ENCODE peak calls at places on chromosomes 1 and 21, in five cellular contexts. G, W, A, L and Y are unnamed samples.

GRCh38 chr1:168811213-168811612 is 82.2 kb upstream of the DPT start:
- DNase-seq in W (no peak), L (no peak), A (peak; percentile 34), G (no peak), Y (no peak)

GRCh38 chr21:29423051-29423450 is 124.3 kb downstream of the BACH1 start:
- DNase-seq in L (no peak), G (no peak), W (no peak), A (no peak), Y (no peak)

GRCh38 chr1:206929509-206929908 is 7.8 kb upstream of the FCMR start:
- DNase-seq in W (no peak), L (no peak), G (no peak), A (no peak), Y (no peak)

GRCh38 chr21:37164742-37165141 is 91.7 kb downstream of the TTC3 start:
- DNase-seq in L (no peak), W (no peak), G (no peak), A (no peak), Y (no peak)

GRCh38 chr1:231507476-231508355 is 20.8 kb upstream of the TSNAX start:
- DNase-seq in L (no peak), A (no peak), W (no peak), G (no peak), Y (no peak)

GRCh38 chr1:109969430-109969829 is 15.1 kb upstream of the AHCYL1 start:
- DNase-seq in G (no peak), A (no peak), L (no peak), W (no peak), Y (no peak)

GRCh38 chr1:202247837-202248795 is 54.5 kb downstream of the LGR6 start:
- DNase-seq in G (no peak), W (no peak), A (no peak), L (no peak), Y (peak; percentile 50)

GRCh38 chr1:34829250-34829649 is 30.3 kb downstream of the SMIM12 start:
- DNase-seq in W (no peak), L (peak; percentile 4), A (no peak), G (no peak), Y (no peak)

GRCh38 chr1:31429583-31429982 is 16.6 kb downstream of the SERINC2 start:
- DNase-seq in L (no peak), A (no peak), W (no peak), G (peak; percentile 32), Y (no peak)

GRCh38 chr1:47031059-47031458 is 7.6 kb downstream of the CYP4X1 start:
- DNase-seq in G (no peak), A (no peak), L (no peak), W (no peak), Y (no peak)

DNA sequence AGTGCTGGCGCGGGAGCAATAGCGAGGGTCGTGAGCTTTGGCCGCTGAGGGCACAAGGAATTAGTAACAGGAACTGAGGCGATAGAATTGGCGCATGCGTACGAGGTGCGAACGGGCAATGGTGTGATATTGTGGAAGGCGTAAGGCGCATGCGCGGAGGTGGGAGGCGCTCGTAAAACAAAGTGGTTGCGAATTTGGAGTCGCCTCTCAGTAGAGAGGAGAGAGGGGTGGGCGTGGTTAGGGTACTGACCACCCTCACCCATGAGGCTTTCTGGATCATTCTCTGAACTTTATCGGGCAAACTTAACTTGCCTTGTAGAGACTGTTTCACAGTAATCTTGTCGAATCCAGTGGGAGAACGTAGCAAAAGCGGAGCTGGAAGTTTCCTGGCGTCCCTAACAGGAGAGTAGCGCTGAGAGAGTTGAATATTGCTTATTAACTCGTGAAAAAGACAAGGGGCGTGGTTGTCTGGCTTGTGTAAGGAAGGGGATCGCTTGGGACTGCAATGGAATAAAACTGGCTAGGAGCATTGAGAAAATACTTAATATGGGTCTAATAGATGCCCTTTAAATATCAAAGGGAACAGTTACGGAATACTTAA is 427 bp downstream of the CKS1B start:
- DNase-seq in W (peak; percentile 96), G (peak; percentile 98), L (peak; percentile 84), A (peak; percentile 98), Y (peak; percentile 97)
- TF ChIP-seq POLR2A in W (peak; percentile 80), G (no peak), L (peak; percentile 80), A (peak; percentile 26), Y (peak; percentile 49)

DNA sequence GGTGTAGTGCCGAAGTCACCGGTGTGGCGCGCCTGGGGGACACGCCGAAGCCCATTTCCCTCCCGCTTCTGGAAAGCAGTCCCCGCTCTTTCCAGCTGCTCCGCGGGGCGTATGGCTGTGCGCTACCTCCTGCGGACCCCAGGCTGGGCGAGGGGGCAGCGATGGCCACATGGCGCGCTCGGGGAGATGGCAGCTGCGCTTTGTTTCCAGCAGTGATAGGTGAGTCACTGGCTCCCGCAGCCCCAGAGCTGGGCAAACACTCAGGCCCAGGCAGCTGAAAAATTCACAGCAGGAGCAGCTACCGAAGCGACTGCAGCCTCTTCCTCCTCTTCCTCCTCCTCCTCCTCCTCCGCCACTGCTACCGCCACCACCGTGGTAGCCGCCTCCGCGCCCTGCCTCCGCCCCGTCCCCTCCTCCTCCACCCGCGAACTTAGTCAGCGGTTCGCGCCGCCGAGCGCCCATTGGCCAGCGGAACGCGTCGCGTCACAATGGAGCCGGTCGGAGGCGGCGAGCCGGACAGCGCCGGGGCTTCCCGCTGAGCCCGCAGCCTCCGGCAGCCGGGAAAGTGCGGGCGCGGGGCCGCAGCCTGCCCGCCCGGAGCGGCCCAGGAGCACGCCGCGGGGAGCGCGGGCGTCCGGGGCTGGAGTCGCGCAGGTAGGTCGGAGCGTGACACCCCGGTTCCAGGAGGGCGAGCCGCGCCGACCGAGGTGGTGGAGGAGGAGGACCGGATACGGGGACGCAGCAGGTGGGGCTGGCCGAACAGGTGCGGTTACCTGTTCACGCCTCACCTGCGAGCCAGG is at the start of gene LRRC8B:
- DNase-seq in G (peak; percentile 91), L (peak; percentile 90), W (peak; percentile 90), A (peak; percentile 86), Y (peak; percentile 92)
- TF ChIP-seq EP300 in G (no peak), L (no peak), W (no peak), A (no peak), Y (no peak)

DNA sequence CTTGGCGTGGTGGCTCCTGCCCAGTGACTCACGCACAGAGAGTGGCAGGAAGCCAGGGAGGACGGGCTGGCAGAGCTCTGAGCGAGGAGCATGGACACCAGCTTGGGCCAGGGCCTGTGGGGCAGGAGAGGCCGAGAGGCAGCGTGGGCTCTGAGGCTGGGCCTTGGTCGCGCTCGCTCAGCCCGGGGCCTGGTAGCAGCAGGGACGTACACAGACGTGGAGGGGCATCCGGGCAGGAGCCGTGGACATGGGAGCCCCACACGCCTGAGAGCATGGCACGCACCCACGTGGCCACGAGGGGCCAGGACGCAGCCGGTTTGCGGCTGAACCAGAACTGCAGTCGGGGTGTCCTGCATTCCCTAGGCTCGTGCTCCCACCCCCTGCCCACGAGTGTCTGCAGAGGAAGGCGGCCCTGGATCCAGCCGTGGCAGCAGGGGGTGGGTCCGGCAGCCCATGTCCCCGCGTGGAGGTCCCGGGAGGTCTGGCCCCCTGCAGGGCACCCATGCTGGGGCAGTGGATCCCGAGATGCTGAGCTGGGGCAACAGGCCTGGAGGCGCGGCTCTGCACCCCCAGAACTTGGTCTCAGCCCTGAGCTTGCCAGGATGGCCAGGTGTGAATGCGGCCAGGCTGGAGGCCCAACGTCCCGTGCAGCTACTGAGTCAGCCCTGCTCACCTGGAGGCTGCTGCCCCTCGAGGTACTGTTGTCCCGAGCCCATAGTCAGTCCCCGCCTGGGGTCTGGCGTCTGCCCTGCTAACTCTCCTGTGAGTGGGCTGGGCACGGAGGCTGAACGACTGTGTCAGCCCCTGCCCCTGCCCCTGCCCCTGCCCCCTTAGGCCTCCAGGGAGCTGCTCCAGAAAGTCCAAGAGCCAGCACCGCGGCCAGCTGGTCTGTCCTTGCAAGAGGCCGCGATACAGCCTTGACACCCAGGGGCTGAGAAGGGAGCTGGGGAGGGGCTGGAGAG is 61.6 kb downstream of the SLX9 start:
- DNase-seq in W (peak; percentile 16), A (peak; percentile 20), G (peak; percentile 82), L (no peak), Y (peak; percentile 94)
- H3K4me1 ChIP-seq in W (no peaks in the 10 kb centered on the region), A (peaks cover 5% of the 10 kb centered on the region), G (peaks cover 24% of the 10 kb centered on the region), L (peaks cover 9% of the 10 kb centered on the region), Y (peaks cover 42% of the 10 kb centered on the region)

DNA sequence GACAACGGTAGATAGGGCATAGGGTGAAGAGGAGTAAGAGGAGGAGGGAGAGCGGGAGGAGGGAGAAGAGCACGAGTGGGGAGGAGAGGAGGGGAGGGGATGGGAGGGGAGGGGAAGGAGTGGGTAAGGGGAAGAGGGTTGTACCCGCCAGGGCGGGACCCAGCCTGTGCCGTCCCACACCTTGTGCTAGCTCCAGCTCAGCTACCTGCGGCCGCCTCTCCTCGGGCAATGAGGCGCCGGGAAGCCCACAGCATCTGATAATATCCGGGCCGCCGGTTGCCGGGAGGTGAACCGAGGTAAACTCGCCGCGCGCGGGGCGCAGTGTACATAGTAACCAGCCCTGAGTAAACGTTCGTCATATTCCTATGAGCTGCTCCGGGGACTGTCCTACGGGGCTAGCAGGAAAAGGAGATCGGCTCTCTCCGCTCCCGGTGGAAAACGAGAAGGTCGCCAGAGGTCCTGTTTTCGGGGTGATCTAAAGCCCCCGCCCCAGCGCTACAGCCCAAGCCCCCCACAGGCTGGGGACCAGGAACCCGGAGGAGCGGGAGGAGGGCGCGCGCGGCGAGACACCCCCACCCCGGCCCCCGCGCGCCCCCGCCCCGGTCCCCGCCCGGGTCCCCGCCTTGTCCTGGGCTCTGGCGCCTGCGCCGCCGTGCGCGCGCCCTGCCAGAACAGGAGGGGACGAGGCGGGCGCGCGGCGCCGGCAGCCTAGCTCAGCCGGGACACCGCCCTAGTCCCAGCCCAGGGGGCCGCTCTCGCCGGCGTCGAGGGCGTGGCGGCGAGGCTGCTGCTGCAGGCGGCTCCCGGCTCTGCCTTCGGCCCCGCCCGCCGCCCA is at the start of gene RCAN3:
- DNase-seq in A (peak; percentile 85), G (peak; percentile 86), W (peak; percentile 25), L (peak; percentile 98), Y (peak; percentile 85)
- TF ChIP-seq POLR2A in A (peak; percentile 42), G (no peak), W (no peak), L (peak; percentile 64), Y (no peak)

GRCh38 chr1:68848017-68848416 is 351.1 kb upstream of the DEPDC1 start:
- DNase-seq in L (no peak), W (no peak), G (no peak), A (no peak), Y (no peak)
- TF ChIP-seq EP300 in L (no peak), W (no peak), G (no peak), A (no peak), Y (no peak)

GRCh38 chr1:89632213-89633102 is 462 bp upstream of the LRRC8C start:
- DNase-seq in G (peak; percentile 90), L (peak; percentile 80), A (peak; percentile 69), W (peak; percentile 87), Y (peak; percentile 86)
- H3K4me1 ChIP-seq in G (peaks cover 44% of the 10 kb centered on the region), L (peaks cover 13% of the 10 kb centered on the region), A (peaks cover 35% of the 10 kb centered on the region), W (no peaks in the 10 kb centered on the region), Y (peaks cover 11% of the 10 kb centered on the region)